ENCODE peak calls at places on chromosomes 11 and 22, in four cellular contexts. V is NCI-H460, C is tibial nerve, P is H54. Y is an unnamed sample.

GRCh38 chr22:41799486-41800347 is 762 bp upstream of the CCDC134 start:
- DNase-seq in C (peak; percentile 27), P (no peak), V (no peak), Y (no peak)

GRCh38 chr22:21760640-21761039 is 25.0 kb upstream of the YPEL1 start:
- DNase-seq in V (no peak), C (no peak), P (no peak), Y (peak; percentile 8)

GRCh38 chr11:102304686-102305085 is 12.6 kb upstream of the BIRC3 start:
- DNase-seq in C (no peak), P (no peak), V (no peak), Y (no peak)

GRCh38 chr22:37464181-37464580 is 22.0 kb downstream of the MFNG start:
- DNase-seq in C (no peak), P (no peak), V (no peak), Y (no peak)

GRCh38 chr11:119684361-119685072 is 44.5 kb downstream of the NECTIN1 start:
- DNase-seq in P (peak; percentile 85), V (no peak), C (no peak), Y (no peak)

GRCh38 chr11:29435421-29435820 is 581.4 kb downstream of the KCNA4 start:
- DNase-seq in V (no peak), C (no peak), P (no peak), Y (no peak)

GRCh38 chr22:27844656-27845602 is 43.4 kb upstream of the MN1 start:
- DNase-seq in P (no peak), C (no peak), V (no peak), Y (no peak)

GRCh38 chr22:21688341-21688705 is 22.5 kb downstream of the PPIL2 start:
- DNase-seq in P (no peak), C (no peak), V (no peak), Y (no peak)

GRCh38 chr22:29713156-29713715 is 6.6 kb upstream of the CABP7 start:
- DNase-seq in V (no peak), P (no peak), C (no peak), Y (no peak)

GRCh38 chr11:79097279-79097875 is 343.5 kb downstream of the TENM4 start:
- DNase-seq in V (no peak), P (no peak), C (peak; percentile 43), Y (no peak)

Y was measured in NCI-H2029.